ENCODE peak calls at places on chromosomes 13 and 19, in nine cellular contexts. K is WTC11, N is mammary epithelial cell, D is fibroblast of lung, Y is BE2C, C is pancreas, U is IMR-90, V is AG09319, O is cardiac muscle cell. F is an unnamed sample.

GRCh38 chr13:39370048-39370447 is 232.9 kb downstream of the LHFPL6 start:
- DNase-seq in O (no peak), V (no peak), N (no peak), U (no peak), K (no peak), C (no peak), D (no peak), Y (no peak), F (no peak)

GRCh38 chr19:6216236-6216995 is 63.4 kb downstream of the MLLT1 start:
- DNase-seq in O (no peak), Y (peak), D (no peak), N (no peak), U (no peak), V (no peak), K (no peak), C (no peak), F (no peak)

GRCh38 chr13:27868639-27869435 is 51.0 kb upstream of the PDX1 start:
- DNase-seq in Y (no peak), K (no peak), C (no peak), D (no peak), O (peak), N (no peak), U (peak), V (no peak), F (no peak)

GRCh38 chr19:5967994-5968430 is 9.9 kb downstream of the RANBP3 start:
- DNase-seq in V (peak), C (no peak), D (peak), U (peak), Y (peak), K (peak), N (peak), O (peak), F (peak)

GRCh38 chr19:13078897-13079541 is 23.6 kb downstream of the LYL1 start:
- DNase-seq in Y (peak), V (no peak), U (no peak), N (no peak), K (no peak), C (no peak), D (peak), O (no peak), F (no peak)

GRCh38 chr13:75761373-75761772 is 125.2 kb downstream of the LMO7 start:
- DNase-seq in U (no peak), K (no peak), N (no peak), V (no peak), Y (no peak), C (no peak), D (no peak), O (no peak), F (no peak)

GRCh38 chr19:7199613-7200533 is 94.3 kb downstream of the INSR start:
- DNase-seq in O (no peak), U (peak), K (no peak), V (no peak), N (no peak), Y (no peak), D (no peak), C (no peak), F (no peak)

GRCh38 chr13:66266761-66267160 is 963.4 kb downstream of the PCDH9 start:
- DNase-seq in U (no peak), K (no peak), Y (no peak), O (no peak), D (no peak), C (no peak), N (no peak), V (no peak), F (no peak)

GRCh38 chr13:45705936-45706335 is 3.8 kb downstream of the CBY2 start:
- DNase-seq in C (no peak), Y (no peak), V (no peak), O (no peak), U (no peak), N (no peak), K (no peak), D (no peak), F (no peak)

GRCh38 chr13:40503966-40504591 is 162.4 kb downstream of the FOXO1 start:
- DNase-seq in D (peak), C (no peak), K (no peak), V (no peak), Y (no peak), U (peak), O (no peak), N (peak), F (no peak)

DNA sequence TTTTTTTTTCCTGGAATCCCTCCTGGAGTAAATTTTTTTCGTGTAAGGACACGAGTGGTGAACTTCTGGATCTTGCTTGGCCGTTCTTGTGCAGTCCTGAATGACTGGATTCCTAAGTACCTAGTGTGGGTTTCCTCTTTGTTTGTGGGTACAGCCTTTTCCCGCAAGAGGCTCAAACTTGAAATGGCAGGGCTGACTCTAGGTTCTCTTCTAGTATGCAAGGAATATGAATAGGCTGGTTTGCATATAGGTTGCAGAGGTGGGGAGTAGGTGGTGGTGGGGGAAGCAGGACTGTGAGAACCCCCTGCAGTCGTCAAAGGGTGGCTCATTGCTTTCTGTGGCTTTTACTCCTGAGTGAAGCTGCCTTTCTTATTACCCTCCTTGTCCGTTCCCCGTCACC is 13.6 kb downstream of the UBAC2 start:
- DNase-seq in K (no peak), U (no peak), N (peak), Y (no peak), D (no peak), C (no peak), O (no peak), V (no peak), F (no peak)
- TF ChIP-seq CTCF in K (no peak), U (no peak), N (no peak), Y (no peak), D (no peak), C (no peak), O (no peak), V (no peak), F (no peak)

GRCh38 chr19:15194938-15195337 is 5.9 kb downstream of the NOTCH3 start:
- DNase-seq in D (peak), C (no peak), Y (no peak), K (no peak), O (no peak), U (peak), N (peak), V (no peak), F (no peak)

GRCh38 chr19:15197275-15198005 is 3.4 kb downstream of the NOTCH3 start:
- DNase-seq in V (no peak), N (no peak), D (no peak), K (no peak), U (peak), C (no peak), Y (no peak), O (no peak), F (no peak)

GRCh38 chr19:15195987-15196682 is 4.7 kb downstream of the NOTCH3 start:
- DNase-seq in V (no peak), Y (no peak), D (peak), U (no peak), N (peak), O (peak), C (peak), K (peak), F (peak)

GRCh38 chr19:15196683-15197005 is 4.2 kb downstream of the NOTCH3 start:
- DNase-seq in K (no peak), Y (no peak), N (no peak), D (no peak), O (no peak), V (no peak), C (no peak), U (no peak), F (no peak)

DNA sequence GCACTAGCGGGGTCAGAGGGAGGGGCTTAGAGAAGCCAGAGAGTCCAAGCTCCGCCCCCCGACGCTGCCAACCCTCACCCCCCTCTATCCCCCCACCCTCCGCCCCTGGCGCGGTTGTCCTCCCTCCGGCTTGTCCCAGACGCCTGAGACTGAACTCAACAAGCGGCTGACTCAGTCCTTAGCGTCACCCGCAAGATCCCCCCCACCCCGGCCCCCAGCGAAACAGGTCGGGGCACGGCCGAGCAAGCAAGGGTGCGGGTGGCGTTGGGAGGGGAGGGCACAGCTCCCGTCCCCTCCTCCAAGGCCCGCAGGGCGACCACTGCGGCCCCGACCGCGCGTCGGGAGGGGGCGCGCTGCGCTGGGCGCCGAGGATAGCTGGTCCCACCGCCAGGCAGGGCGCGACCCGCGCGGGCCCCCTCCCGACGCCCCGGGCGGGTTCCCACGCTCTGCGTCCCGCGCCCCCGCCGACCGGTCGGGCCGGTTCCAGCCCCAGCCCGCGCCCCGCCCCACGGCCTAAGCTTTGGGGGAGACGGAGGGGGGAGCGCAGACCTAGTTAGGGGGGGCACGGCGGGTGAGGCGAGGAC is 5.3 kb downstream of the NOTCH3 start:
- DNase-seq in K (peak), Y (peak), N (peak), C (peak), U (peak), D (peak), O (peak), V (no peak), F (peak)
- TF ChIP-seq CTCF in K (no peak), Y (no peak), N (no peak), C (no peak), U (peak), D (peak), O (peak), V (peak), F (no peak)

DNA sequence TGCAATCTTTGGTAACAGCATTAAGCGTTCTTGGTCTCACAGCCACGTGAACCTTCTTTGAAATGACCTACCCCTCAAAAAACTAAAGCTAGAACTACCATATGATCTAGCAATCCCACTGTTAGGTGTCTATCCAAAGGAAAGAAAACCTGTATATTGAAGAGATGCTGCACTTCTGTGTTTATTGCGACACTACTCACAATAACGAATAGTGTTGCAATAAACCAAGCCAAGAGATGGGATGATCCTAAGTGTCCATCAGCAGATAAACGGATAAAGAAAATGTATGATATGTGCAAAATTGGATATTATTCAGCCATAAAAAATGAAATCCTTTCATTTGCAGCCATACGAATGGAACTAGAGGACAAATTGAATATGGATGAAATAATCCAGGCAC is 637.9 kb downstream of the EFNB2 start:
- DNase-seq in Y (no peak), C (no peak), D (no peak), V (no peak), N (no peak), U (no peak), O (no peak), K (no peak), F (no peak)
- TF ChIP-seq CTCF in Y (no peak), C (no peak), D (no peak), V (no peak), N (no peak), U (no peak), O (no peak), K (no peak), F (no peak)

DNA sequence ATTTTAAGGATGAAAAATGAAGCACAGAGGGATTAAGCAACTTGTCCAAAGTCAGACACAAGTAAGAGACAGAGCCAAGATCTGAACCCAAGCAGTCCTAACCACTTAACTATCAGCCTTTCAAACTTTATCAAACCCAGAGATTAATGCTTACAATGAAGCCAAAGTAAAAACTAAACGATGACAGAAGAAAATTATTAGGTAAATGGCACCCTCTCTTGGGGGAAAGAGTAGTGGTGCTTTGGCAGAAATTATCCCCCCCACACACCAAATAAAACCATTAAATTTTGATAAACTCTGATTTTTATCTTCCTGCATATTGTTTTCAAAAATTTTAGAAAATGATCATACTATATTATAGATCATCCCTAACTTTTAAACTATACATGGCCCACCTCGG is 329.2 kb downstream of the SLC7A1 start:
- DNase-seq in O (no peak), D (no peak), V (no peak), Y (no peak), C (no peak), K (no peak), N (no peak), U (no peak), F (no peak)
- TF ChIP-seq CTCF in O (no peak), D (no peak), V (no peak), Y (peak), C (no peak), K (no peak), N (no peak), U (no peak), F (no peak)

GRCh38 chr19:18419195-18419698 is at the start of gene SSBP4:
- DNase-seq in V (no peak), K (peak), O (peak), Y (peak), C (peak), N (peak), U (peak), D (peak), F (peak)
- TF ChIP-seq CTCF in V (peak), K (no peak), O (no peak), Y (no peak), C (peak), N (no peak), U (peak), D (no peak), F (no peak)

DNA sequence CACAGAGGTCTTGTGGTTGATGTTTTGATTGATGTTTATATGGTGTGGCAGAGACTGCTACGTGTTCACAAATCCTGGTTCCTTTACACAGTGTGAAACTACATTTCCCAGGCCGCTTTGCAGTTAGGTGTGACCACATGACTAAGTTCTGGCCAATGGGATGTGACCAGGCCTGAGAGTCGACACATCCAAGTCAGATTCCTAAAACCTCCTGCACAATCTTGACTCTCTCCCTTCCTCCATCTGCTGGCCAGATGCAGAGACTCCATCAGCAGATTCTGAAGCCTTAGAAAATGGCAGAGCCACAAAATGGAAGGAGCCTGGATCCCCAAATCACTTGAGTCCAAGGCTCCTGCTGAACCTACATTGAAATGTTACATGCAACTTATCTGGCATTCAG is 12.6 kb downstream of the CD37 start:
- DNase-seq in O (peak), C (no peak), U (peak), N (peak), D (peak), K (peak), V (peak), Y (peak), F (no peak)
- TF ChIP-seq CTCF in O (peak), C (no peak), U (peak), N (no peak), D (peak), K (no peak), V (peak), Y (peak), F (no peak)

GRCh38 chr13:32267836-32268439 is 47.2 kb downstream of the ZAR1L start:
- DNase-seq in C (peak), K (peak), D (no peak), U (no peak), Y (no peak), V (no peak), N (peak), O (no peak), F (no peak)

GRCh38 chr13:32264407-32264806 is 50.8 kb downstream of the ZAR1L start:
- DNase-seq in U (peak), Y (no peak), N (peak), O (no peak), C (no peak), D (peak), V (no peak), K (no peak), F (no peak)

GRCh38 chr13:32262619-32263018 is 52.5 kb downstream of the ZAR1L start:
- DNase-seq in K (no peak), V (no peak), N (no peak), U (no peak), D (no peak), C (no peak), O (no peak), Y (no peak), F (no peak)

GRCh38 chr13:32266130-32266529 is 49.0 kb downstream of the ZAR1L start:
- DNase-seq in C (no peak), V (no peak), U (no peak), Y (no peak), O (no peak), D (no peak), N (no peak), K (no peak), F (no peak)

DNA sequence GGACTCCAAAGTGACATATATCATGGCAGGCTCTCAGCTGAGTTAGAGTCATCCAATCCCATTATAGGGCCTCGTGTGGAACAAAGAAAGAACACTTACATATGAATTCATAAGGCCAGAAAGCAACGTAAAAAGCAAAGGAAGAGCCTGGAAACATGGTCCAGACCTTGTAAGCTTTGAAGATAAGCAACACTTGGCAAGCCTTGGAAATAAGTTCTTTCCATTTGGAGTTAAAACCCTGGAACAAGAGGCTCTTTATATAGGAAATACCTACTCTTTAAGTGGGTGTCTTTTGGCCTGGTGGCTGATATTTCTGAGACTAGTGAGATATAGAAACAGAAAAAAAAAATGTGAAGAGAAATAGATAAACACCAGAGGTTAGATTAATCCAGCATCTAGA is 49.4 kb downstream of the ZAR1L start:
- DNase-seq in U (no peak), Y (no peak), D (no peak), O (no peak), V (no peak), N (no peak), K (no peak), C (no peak), F (no peak)
- TF ChIP-seq CTCF in U (no peak), Y (no peak), D (no peak), O (no peak), V (no peak), N (no peak), K (no peak), C (no peak), F (no peak)

DNA sequence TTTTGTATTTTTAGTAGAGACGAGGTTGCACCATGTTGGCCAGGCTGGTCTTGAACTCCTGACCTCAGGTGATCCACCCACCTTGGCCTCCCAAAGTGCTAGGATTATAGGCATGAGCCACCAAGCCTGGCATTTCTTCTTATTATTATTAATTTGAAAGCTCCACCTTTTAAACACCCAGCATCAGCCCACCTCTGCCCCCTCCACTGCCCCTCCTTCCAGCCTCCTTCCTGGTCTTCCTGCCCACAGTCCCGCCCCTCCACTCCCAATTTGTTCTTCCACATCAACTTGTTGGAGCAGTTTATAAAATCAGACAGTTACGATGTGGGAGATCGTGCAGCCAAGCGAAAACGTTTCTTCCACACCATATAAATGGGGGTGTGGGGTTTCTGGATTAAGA is 7.8 kb upstream of the CLIP3 start:
- DNase-seq in Y (no peak), V (no peak), D (no peak), C (no peak), O (no peak), K (no peak), U (no peak), N (no peak), F (no peak)
- TF ChIP-seq CTCF in Y (no peak), V (no peak), D (no peak), C (no peak), O (no peak), K (no peak), U (no peak), N (no peak), F (no peak)

DNA sequence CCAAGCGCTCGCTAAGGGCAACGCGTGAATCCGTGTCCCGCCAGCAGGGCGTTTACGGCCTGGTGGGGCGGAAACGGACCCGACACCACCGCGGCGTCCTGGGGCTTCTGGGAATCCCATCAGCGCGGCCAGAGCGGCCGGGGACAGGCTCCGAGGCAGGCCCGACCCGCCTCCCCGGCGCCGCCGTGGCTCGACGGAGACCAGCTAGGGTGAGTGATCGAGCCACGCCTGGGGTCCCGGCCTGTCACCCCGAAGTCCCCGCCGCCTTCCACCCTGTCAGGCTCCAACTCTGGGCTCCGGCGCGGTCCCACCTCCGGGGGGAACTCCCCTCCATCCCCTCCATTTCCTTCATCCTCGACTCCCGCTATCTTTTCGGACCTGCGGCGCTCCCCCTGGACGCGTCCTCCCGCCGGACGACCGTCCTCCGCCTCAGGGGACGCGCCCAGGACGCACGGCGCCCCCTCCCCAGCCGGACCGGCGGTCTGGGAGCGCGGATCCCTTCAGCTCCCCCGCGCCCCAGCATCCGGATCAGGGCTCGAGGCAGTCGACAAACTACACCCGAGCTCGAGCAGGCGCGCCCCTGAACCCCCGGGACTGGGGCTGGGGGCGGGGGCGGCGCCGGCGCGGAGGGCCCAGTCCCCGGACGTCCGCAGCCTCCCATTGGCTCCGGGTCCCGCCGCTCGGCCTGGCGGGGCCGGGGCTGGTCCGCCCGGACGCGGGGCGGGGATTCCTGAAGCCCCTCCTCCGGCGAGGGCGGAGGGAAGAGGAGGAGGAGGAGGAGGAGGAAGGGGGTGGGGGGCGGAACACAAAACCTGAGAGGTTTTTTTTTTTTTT is 643 bp upstream of the BICRA start:
- DNase-seq in V (peak), D (peak), Y (peak), N (peak), O (peak), U (peak), C (peak), K (peak), F (peak)
- TF ChIP-seq CTCF in V (peak), D (peak), Y (no peak), N (no peak), O (no peak), U (peak), C (no peak), K (no peak), F (no peak)

GRCh38 chr19:4343056-4343844 is at the start of gene MPND:
- DNase-seq in Y (peak), U (peak), N (peak), O (peak), D (peak), V (peak), K (peak), C (peak), F (peak)
- TF ChIP-seq CTCF in Y (peak), U (peak), N (no peak), O (peak), D (peak), V (peak), K (no peak), C (no peak), F (peak)